ENCODE peak calls at places on chromosomes 4 and X, in five cellular contexts. One of them, this sample, is unnamed.

GRCh38 chrX:9171841-9172240 is 137.9 kb upstream of the FAM9B start:
- DNase-seq in activated T-helper 1 cell treated with anti-CD3 and anti-CD28 coated beads, Interleukin-2, amount 50 U/mL, for 16 hours: no peak
- DNase-seq in tibial nerve: no peak
- DNase-seq in RWPE2: no peak
- DNase-seq in NCI-H446: no peak
- DNase-seq in this sample: no peak

GRCh38 chr4:30828290-30828926 is 108.2 kb downstream of the PCDH7 start:
- DNase-seq in RWPE2: no peak
- DNase-seq in tibial nerve: no peak
- DNase-seq in activated T-helper 1 cell treated with anti-CD3 and anti-CD28 coated beads, Interleukin-2, amount 50 U/mL, for 16 hours: no peak
- DNase-seq in NCI-H446: no peak
- DNase-seq in this sample: no peak

GRCh38 chr4:8320386-8320750 is 50.8 kb downstream of the HTRA3 start:
- DNase-seq in activated T-helper 1 cell treated with anti-CD3 and anti-CD28 coated beads, Interleukin-2, amount 50 U/mL, for 16 hours: no peak
- DNase-seq in RWPE2: no peak
- DNase-seq in tibial nerve: no peak
- DNase-seq in NCI-H446: no peak
- DNase-seq in this sample: no peak

GRCh38 chrX:122244080-122244479 is 940.0 kb upstream of the GRIA3 start:
- DNase-seq in RWPE2: no peak
- DNase-seq in NCI-H446: no peak
- DNase-seq in tibial nerve: no peak
- DNase-seq in activated T-helper 1 cell treated with anti-CD3 and anti-CD28 coated beads, Interleukin-2, amount 50 U/mL, for 16 hours: no peak
- DNase-seq in this sample: no peak

GRCh38 chr4:10123227-10124101 is 6.9 kb upstream of the WDR1 start:
- DNase-seq in tibial nerve: no peak
- DNase-seq in activated T-helper 1 cell treated with anti-CD3 and anti-CD28 coated beads, Interleukin-2, amount 50 U/mL, for 16 hours: no peak
- DNase-seq in NCI-H446: no peak
- DNase-seq in RWPE2: no peak
- DNase-seq in this sample: no peak

GRCh38 chr4:7757501-7758443 is 181.9 kb downstream of the AFAP1 start:
- DNase-seq in NCI-H446: no peak
- DNase-seq in tibial nerve: no peak
- DNase-seq in activated T-helper 1 cell treated with anti-CD3 and anti-CD28 coated beads, Interleukin-2, amount 50 U/mL, for 16 hours: no peak
- DNase-seq in RWPE2: no peak
- DNase-seq in this sample: no peak

GRCh38 chrX:47217121-47217851 is 1.2 kb upstream of the CDK16 start:
- DNase-seq in activated T-helper 1 cell treated with anti-CD3 and anti-CD28 coated beads, Interleukin-2, amount 50 U/mL, for 16 hours: no peak
- DNase-seq in tibial nerve: no peak
- DNase-seq in RWPE2: no peak
- DNase-seq in NCI-H446: peak; percentile 50
- DNase-seq in this sample: no peak

GRCh38 chr4:169815606-169816005 is 57.9 kb upstream of the HPF1 start:
- DNase-seq in NCI-H446: no peak
- DNase-seq in RWPE2: no peak
- DNase-seq in activated T-helper 1 cell treated with anti-CD3 and anti-CD28 coated beads, Interleukin-2, amount 50 U/mL, for 16 hours: no peak
- DNase-seq in tibial nerve: no peak
- DNase-seq in this sample: no peak

GRCh38 chr4:112327950-112328349 is 30.8 kb downstream of the ALPK1 start:
- DNase-seq in RWPE2: no peak
- DNase-seq in NCI-H446: peak; percentile 71
- DNase-seq in tibial nerve: no peak
- DNase-seq in activated T-helper 1 cell treated with anti-CD3 and anti-CD28 coated beads, Interleukin-2, amount 50 U/mL, for 16 hours: no peak
- DNase-seq in this sample: no peak

This sample was measured in dorsolateral prefrontal cortex.